ENCODE peak calls at places on chromosomes 3 and 15, in six cellular contexts. D is SK-N-SH, G is mammary epithelial cell, Z is PC-9, F is PC-3, Q is psoas muscle. T is an unnamed sample. For H3K4me1, the result is how much of the 10 kb centered on the place peaks cover.

GRCh38 chr3:61617041-61617440 is 55.7 kb downstream of the PTPRG start:
- DNase-seq in D (no peak), Z (no peak), G (no peak), Q (no peak), F (no peak), T (no peak)

GRCh38 chr15:90648137-90649070 is 68.7 kb upstream of the BLM start:
- DNase-seq in Q (peak), G (peak), F (peak), D (peak), Z (peak), T (peak)

GRCh38 chr15:37921527-37922385 is 12.7 kb upstream of the TMCO5A start:
- DNase-seq in F (peak), Z (peak), Q (no peak), D (no peak), G (peak), T (no peak)

GRCh38 chr15:71387825-71388224 is 272.6 kb downstream of the THSD4 start:
- DNase-seq in Z (no peak), D (no peak), F (no peak), G (no peak), Q (no peak), T (no peak)

GRCh38 chr3:46935168-46935858 is 41.2 kb downstream of the CCDC12 start:
- DNase-seq in Q (peak), D (peak), Z (peak), G (peak), F (peak), T (peak)

GRCh38 chr3:184235381-184236032 is 6.1 kb downstream of the VWA5B2 start:
- DNase-seq in Q (no peak), Z (no peak), D (no peak), F (no peak), G (no peak), T (no peak)

GRCh38 chr3:177490626-177491025 is 293.3 kb upstream of the TBL1XR1 start:
- DNase-seq in D (no peak), G (no peak), Q (no peak), Z (no peak), F (no peak), T (no peak)

GRCh38 chr15:88126695-88127476 is 129.7 kb downstream of the NTRK3 start:
- DNase-seq in Q (no peak), Z (no peak), D (no peak), G (no peak), F (no peak), T (no peak)

GRCh38 chr3:182618085-182618732 is 175.1 kb upstream of the ATP11B start:
- DNase-seq in F (peak), G (peak), Z (peak), D (no peak), Q (no peak), T (no peak)

GRCh38 chr15:78726870-78727551 is 84.3 kb downstream of the ADAMTS7 start:
- DNase-seq in G (peak), Z (peak), F (peak), D (peak), Q (no peak), T (no peak)

GRCh38 chr3:173747427-173747826 is 349.9 kb downstream of the NLGN1 start:
- DNase-seq in G (peak), Z (no peak), D (no peak), Q (no peak), F (peak), T (peak)

GRCh38 chr3:12886106-12886679 is 44.8 kb upstream of the RPL32 start:
- DNase-seq in D (no peak), Z (no peak), F (no peak), Q (peak), G (no peak), T (no peak)

GRCh38 chr15:98003528-98003927 is 43.0 kb downstream of the ARRDC4 start:
- DNase-seq in D (no peak), F (peak), Q (no peak), G (peak), Z (peak), T (peak)

GRCh38 chr15:52076889-52077781 is 35.4 kb downstream of the BCL2L10 start:
- DNase-seq in Z (peak), F (peak), G (peak), D (no peak), Q (no peak), T (peak)

GRCh38 chr15:69578792-69579587 is 126.4 kb downstream of the RPLP1 start:
- DNase-seq in F (peak), D (no peak), Z (peak), Q (peak), G (peak), T (no peak)

GRCh38 chr3:77038928-77039605 is 832 bp upstream of the ROBO2 start:
- DNase-seq in Z (no peak), D (no peak), F (no peak), G (peak), Q (no peak), T (peak)

GRCh38 chr15:52093539-52094502 is 18.8 kb downstream of the BCL2L10 start:
- DNase-seq in Q (peak), F (peak), D (no peak), Z (peak), G (peak), T (peak)

GRCh38 chr3:197338586-197338985 is 40.2 kb upstream of the DLG1 start:
- DNase-seq in Q (no peak), Z (no peak), F (no peak), D (no peak), G (no peak), T (no peak)

GRCh38 chr3:195609229-195609628 is 25.5 kb upstream of the APOD start:
- DNase-seq in G (no peak), Q (no peak), Z (no peak), F (no peak), D (no peak), T (no peak)

GRCh38 chr15:61796056-61796455 is 264.2 kb downstream of the VPS13C start:
- DNase-seq in D (no peak), Q (no peak), Z (no peak), F (peak), G (peak), T (peak)

GRCh38 chr15:64127521-64128275 is 23.8 kb upstream of the SNX22 start:
- DNase-seq in Q (no peak), G (no peak), D (no peak), Z (no peak), F (no peak), T (no peak)

GRCh38 chr15:84572231-84572630 is 28.6 kb upstream of the ZSCAN2 start:
- DNase-seq in F (no peak), D (no peak), G (no peak), Q (no peak), Z (no peak), T (no peak)

DNA sequence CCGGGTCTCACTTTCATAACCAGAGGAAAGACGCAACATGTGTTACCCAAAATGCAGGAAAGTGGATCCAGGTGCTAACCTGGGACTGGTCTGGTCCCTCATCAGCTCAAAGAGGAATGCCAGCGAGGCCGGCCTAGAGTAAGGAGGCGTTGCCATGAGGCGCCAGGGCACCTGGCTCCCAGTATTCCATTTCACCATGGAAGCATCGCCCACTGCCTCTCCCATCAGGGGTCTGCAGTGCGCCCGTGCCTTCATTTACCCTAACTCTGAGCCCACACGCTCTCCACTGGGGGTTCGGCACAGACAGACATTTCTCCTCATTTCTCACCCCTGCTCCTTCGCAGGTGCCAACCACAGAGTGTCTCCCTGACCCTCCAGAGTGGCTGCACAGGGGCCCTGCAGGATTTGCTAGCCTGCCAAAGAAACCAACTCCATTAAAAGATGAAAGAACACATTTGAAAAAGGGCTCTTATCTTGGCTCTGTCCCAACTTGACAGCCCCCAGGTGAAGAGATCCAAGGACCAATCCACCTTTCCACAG is 61.5 kb downstream of the ABTB1 start:
- DNase-seq in F (no peak), Q (no peak), Z (no peak), D (no peak), G (no peak), T (no peak)
- H3K27ac ChIP-seq in F (peak), Q (peak), Z (no peak), D (peak), G (peak), T (no peak)

GRCh38 chr3:186930143-186930638 is at the start of gene ST6GAL1:
- DNase-seq in Q (peak), F (peak), Z (peak), D (peak), G (peak), T (peak)
- H3K4me1 ChIP-seq in Q (under half), F (under half), Z (under half), D (under half), G (under half), T (under half)

GRCh38 chr15:45714501-45715488 is 80.0 kb downstream of the SQOR start:
- DNase-seq in F (peak), G (peak), Z (no peak), Q (peak), D (peak), T (peak)

GRCh38 chr15:45710657-45711056 is 75.8 kb downstream of the SQOR start:
- DNase-seq in D (no peak), F (no peak), G (no peak), Q (no peak), Z (no peak), T (no peak)

GRCh38 chr15:45720183-45720582 is 85.4 kb downstream of the SQOR start:
- DNase-seq in D (no peak), Z (no peak), F (no peak), G (no peak), Q (no peak), T (no peak)

GRCh38 chr15:45719490-45719889 is 84.7 kb downstream of the SQOR start:
- DNase-seq in Z (no peak), D (no peak), G (no peak), F (no peak), Q (no peak), T (no peak)

DNA sequence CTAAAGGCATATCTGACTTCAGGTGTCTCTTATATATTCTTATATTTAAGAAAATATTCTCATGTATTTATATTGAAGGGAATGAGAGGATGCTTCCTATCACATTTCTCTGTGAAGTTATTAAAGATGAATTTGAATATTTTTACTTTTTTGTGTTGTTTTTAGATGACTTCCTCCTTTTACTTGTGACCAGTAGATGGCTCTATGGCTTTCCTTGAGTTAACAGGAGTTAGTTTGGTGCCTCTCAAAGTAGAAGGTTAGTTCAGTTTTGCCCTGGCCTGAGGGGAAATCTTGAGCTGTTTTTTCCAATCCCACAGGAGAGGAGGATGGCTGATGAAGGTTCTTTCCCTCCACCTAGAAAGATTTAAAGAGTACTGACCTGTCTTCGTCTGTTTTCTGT is 80.7 kb downstream of the SQOR start:
- DNase-seq in G (no peak), D (no peak), Q (no peak), Z (no peak), F (peak), T (peak)
- TF ChIP-seq CTCF in G (peak), D (peak), Q (no peak), Z (peak), F (peak), T (peak)

DNA sequence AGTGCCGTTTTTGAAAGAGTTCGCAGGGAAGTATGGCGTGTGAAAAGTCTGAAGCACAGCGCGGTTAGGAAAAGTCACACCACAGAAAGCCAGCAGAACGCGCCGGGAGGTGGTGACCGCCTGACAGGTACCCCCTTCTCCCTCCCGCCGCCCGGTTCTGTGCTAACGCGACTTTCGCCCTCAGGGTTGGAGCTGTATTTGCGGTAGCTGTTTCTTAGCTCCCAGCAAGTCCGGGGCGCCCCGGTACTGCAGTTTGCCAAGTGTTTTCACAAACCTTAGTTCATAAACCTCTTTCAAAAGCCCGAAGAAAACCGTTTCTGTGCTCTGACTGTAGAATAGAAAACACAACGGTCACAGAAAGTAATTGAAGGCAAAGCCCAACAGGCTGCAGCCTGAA is 400 bp upstream of the CRYBG3 start:
- DNase-seq in F (no peak), G (no peak), D (peak), Q (peak), Z (peak), T (peak)
- H3K27ac ChIP-seq in F (no peak), G (peak), D (peak), Q (peak), Z (peak), T (peak)

GRCh38 chr15:60580068-60580467 is 101.1 kb upstream of the ICE2 start:
- DNase-seq in D (no peak), Z (peak), G (peak), F (no peak), Q (no peak), T (no peak)
- H3K4me1 ChIP-seq in D (under half), Z (under half), G (under half), F (under half), Q (half or more), T (under half)

GRCh38 chr15:49875392-49875791 is 243.6 kb downstream of the ATP8B4 start:
- DNase-seq in D (no peak), Z (no peak), Q (no peak), G (peak), F (peak), T (no peak)

GRCh38 chr15:49877871-49878511 is 241.0 kb downstream of the ATP8B4 start:
- DNase-seq in D (no peak), F (no peak), Z (no peak), G (no peak), Q (no peak), T (no peak)

GRCh38 chr15:49877117-49877860 is 241.7 kb downstream of the ATP8B4 start:
- DNase-seq in F (no peak), Z (no peak), Q (no peak), G (no peak), D (no peak), T (no peak)

GRCh38 chr15:49881433-49881832 is 237.6 kb downstream of the ATP8B4 start:
- DNase-seq in Q (no peak), G (no peak), Z (no peak), D (no peak), F (no peak), T (peak)

DNA sequence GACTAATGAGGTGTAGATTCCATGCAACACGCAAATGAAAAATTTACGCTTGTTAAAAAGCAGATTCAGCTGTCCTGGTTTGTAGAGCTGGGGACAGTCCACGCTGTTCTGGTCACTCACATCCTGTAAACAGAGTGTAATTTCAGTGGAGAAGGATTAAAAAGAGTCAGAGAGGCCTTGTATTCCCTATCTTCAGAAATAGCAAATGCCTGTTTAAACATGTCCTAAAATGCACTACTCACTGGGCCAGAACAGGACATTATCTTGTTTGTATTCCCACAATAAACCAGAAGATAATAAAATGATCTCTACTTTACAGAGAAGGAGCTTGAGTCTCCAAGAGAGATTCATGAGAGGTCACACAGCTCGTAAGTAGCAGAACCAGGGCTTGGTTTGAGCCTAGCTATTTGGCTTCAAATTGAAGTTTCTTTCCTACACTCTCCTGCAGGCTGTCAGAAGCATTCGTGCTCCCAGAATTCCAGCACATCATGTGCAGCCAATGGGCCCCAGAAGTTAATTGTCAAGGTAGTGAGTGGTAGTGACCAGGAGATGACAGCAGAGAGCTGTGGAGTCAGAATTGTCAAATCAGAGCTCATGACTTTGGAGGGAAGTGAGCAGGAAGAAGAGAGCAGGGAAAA is 242.5 kb downstream of the ATP8B4 start:
- DNase-seq in F (peak), Q (no peak), D (no peak), G (peak), Z (no peak), T (peak)
- TF ChIP-seq CTCF in F (peak), Q (no peak), D (no peak), G (peak), Z (no peak), T (peak)

DNA sequence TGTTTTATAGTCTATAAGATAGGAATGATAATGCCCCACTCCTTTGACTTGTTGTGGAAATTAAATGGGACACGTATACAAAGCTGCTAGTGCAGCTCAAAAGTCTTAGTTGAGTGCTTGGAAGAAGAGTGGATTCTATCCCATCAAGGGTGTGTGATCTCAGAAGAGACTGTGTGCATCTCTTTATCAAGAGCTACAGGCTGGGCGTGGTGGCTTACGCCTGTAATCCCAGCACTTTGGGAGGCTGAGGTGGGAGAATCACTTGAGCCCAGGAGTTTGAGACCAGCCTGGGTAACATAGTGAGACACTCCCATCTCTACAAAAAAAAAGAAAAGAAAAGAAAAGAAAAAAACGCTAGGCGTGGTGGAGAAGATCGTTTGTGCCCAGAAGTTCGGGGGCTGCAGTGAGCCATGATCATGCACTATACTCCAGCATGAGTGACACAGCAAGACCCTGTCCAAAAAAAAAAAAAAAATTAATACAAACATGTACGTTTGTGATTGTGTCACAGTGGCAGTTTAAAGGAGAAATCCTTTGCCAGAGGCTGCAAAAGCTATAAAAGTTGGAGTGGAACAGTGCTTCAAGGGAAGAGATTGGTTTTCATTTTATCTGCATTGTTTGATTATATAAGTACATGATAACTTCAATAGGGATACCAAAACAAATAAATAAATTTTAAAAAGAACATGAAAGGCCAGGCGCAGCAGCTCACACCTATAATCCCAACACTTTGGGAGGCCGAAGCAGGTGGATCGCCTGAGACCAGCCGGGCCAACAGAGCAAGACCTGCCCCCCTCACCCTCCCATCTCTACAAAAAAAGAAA is 895 bp upstream of the DIS3L start:
- DNase-seq in D (no peak), Q (no peak), G (no peak), Z (no peak), F (no peak), T (no peak)
- H3K27ac ChIP-seq in D (peak), Q (peak), G (no peak), Z (peak), F (no peak), T (no peak)

DNA sequence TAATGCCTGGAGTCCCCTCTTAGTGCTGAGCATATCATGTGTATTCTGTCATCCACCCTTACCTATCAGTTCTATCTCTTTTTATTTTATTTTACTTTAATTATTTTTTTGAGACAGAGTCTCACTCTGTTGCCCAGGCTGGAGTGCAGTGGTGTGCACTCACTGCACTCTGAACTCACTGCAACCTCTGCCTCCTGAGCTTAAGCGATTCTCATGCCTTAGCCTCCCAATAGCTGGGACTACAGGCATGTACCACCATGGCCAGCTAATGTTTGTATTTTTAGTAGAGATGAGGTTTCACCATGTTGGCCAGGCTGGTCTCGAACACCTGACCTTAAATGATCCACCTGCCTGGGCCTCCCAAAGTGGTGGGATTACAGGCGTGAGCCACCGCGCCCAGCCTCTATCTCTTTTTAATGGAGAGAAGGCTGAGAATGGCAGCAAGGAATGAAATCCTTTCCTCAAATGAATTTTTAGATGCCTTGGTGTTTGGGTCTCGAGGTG is 11.4 kb downstream of the SACM1L start:
- DNase-seq in Z (no peak), G (no peak), D (no peak), F (no peak), Q (no peak), T (no peak)
- H3K4me1 ChIP-seq in Z (under half), G (under half), D (under half), F (under half), Q (under half), T (under half)

DNA sequence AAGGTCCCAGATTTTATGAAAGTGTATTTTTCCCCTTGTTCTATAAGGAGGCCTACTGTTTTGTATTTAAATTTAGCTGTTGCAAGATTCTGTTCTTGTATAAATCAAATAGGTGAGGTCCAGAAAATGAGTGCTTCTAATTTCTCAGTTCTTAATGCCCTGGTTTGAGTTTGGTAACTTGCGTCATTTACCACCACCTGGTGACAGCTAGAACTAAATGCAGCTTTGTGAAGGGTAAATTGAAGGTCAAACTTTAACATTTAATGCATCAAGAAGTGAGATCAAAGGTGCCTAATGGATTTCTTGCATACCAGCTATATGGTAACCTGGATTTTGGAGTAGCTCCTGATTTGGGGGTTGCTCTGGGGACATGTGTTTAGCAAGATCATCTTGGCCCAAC is 50.7 kb upstream of the POLR2M start:
- DNase-seq in Z (no peak), F (no peak), G (no peak), D (no peak), Q (no peak), T (no peak)
- TF ChIP-seq CTCF in Z (no peak), F (peak), G (peak), D (no peak), Q (peak), T (peak)

GRCh38 chr3:167151671-167152070 is 228.4 kb downstream of the ZBBX start:
- DNase-seq in G (no peak), Z (no peak), F (no peak), D (no peak), Q (no peak), T (no peak)
- H3K27ac ChIP-seq in G (no peak), Z (no peak), F (no peak), D (no peak), Q (no peak), T (no peak)